ENCODE peak calls at places on chromosomes 4 and X, in eight cellular contexts. B, J, T, E, V, M, P and C are unnamed samples.

GRCh38 chrX:56248492-56248891 is 16.3 kb downstream of the KLF8 start:
- DNase-seq in J (no peak), P (peak), V (peak), B (peak), M (peak), E (peak), T (peak), C (peak)

GRCh38 chr4:176840166-176840565 is 47.4 kb upstream of the VEGFC start:
- DNase-seq in V (no peak), J (no peak), T (no peak), M (peak), B (no peak), P (no peak), E (no peak), C (no peak)

GRCh38 chrX:132837126-132837525 is 121.3 kb downstream of the HS6ST2 start:
- DNase-seq in E (no peak), V (no peak), J (no peak), P (no peak), M (no peak), T (no peak), B (no peak), C (no peak)

GRCh38 chr4:180465364-180465763 is 1777.8 kb upstream of the TENM3 start:
- DNase-seq in M (no peak), V (no peak), P (no peak), J (no peak), B (no peak), T (no peak), E (no peak), C (no peak)

GRCh38 chrX:151153086-151153485 is 23.3 kb upstream of the GPR50 start:
- DNase-seq in V (no peak), E (no peak), T (no peak), B (no peak), J (no peak), M (peak), P (no peak), C (peak)

GRCh38 chr4:145734576-145735329 is 54.8 kb downstream of the C4orf51 start:
- DNase-seq in B (peak), E (peak), J (peak), T (no peak), V (peak), M (peak), P (peak), C (no peak)

GRCh38 chr4:8168232-8168631 is 9.6 kb upstream of the ABLIM2 start:
- DNase-seq in E (no peak), V (no peak), T (no peak), J (no peak), M (no peak), P (no peak), B (no peak), C (no peak)

GRCh38 chr4:54525602-54526001 is 132.2 kb upstream of the KIT start:
- DNase-seq in T (no peak), B (no peak), P (no peak), J (no peak), V (no peak), E (no peak), M (peak), C (no peak)

GRCh38 chr4:121784975-121785374 is 16.1 kb upstream of the EXOSC9 start:
- DNase-seq in T (no peak), M (peak), B (no peak), J (no peak), V (no peak), E (peak), P (no peak), C (no peak)

GRCh38 chr4:9938933-9939332 is 82.4 kb downstream of the SLC2A9 start:
- DNase-seq in E (no peak), J (no peak), B (no peak), M (no peak), V (no peak), T (no peak), P (no peak), C (no peak)

GRCh38 chr4:15963568-15963967 is 593 bp upstream of the FGFBP2 start:
- DNase-seq in E (no peak), P (no peak), T (no peak), J (no peak), B (peak), M (no peak), V (no peak), C (no peak)

GRCh38 chrX:54639018-54639345 is 109.0 kb downstream of the GNL3L start:
- DNase-seq in B (no peak), V (no peak), M (no peak), J (no peak), E (no peak), P (no peak), T (no peak), C (no peak)

GRCh38 chrX:54641530-54641929 is 111.5 kb downstream of the GNL3L start:
- DNase-seq in T (no peak), J (no peak), M (no peak), B (no peak), P (no peak), V (no peak), E (no peak), C (no peak)

GRCh38 chrX:54640103-54640428 is 110.0 kb downstream of the GNL3L start:
- DNase-seq in E (no peak), P (no peak), B (no peak), T (no peak), M (no peak), J (no peak), V (no peak), C (no peak)

GRCh38 chrX:54640721-54641120 is 110.7 kb downstream of the GNL3L start:
- DNase-seq in T (no peak), B (no peak), P (no peak), J (no peak), M (no peak), E (no peak), V (no peak), C (no peak)

DNA sequence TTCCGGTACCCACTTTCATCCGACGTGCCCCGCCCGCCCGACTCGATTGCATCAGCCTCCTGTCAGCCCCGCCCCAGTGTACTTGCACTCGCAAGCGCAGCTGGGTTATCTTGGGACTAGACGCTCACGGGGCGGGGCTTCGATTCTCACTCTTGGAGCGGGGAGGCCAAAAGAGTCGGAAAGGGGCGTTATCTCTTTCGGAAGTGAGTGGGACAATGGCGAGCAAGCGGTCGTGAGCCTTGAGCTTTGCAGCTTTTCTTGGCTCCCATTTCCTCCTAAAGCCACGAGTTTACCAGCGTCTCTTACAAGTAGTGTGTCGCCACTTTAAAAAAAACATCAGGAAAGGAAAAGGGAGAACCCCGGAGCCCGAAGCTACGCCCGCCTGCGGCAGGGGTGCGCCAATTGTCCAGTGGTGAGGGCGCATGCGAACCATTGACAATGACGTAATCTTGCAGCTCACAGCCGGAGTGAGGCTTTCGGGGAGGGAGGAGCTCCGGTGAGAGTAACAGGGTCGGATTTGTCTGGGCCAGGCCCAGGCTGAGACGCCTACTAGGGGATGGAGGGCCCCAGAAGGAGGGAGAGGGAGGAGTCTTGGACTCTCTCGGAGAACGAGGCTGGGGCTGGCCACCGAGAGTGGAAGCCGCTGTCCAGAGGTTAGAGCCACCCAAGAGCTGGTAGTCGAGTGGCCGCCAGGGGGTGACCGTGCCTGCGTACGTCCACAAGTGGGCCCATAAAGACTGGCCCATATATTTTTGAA is 109.5 kb downstream of the GNL3L start:
- DNase-seq in V (peak), M (peak), B (peak), P (peak), E (peak), J (peak), T (peak), C (peak)
- TF ChIP-seq POLR2A in V (peak), M (peak), B (peak), P (peak), E (peak), J (no peak), T (no peak), C (peak)

DNA sequence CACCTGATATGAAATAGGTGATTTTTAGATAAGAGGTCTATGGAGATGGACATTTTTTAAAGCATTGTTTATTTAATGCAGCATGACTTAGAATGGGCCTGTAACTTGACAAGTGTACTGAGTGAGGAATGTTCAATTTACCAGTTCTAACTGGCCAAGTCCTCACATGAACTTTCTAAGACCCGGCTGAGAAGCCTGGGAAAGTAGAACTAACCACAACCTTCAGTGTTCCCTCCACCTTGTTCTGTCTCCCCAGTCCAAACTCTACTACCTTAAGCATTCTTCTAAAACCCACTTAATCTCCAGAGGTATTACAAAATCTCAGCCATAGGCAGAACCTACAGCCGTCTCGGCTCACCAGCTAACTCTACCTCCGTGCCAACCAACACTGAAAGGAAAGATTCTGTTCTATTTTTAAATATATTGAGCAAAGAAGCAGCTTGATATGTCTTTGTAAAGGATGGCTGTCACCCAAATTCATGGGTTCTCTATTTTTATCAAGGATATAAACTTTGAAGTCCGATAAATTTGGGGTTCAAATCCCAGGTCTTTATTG is 6.8 kb downstream of the PPARGC1A start:
- DNase-seq in P (no peak), B (no peak), M (no peak), V (no peak), E (no peak), J (no peak), T (no peak), C (no peak)
- TF ChIP-seq POLR2A in P (no peak), B (no peak), M (no peak), V (no peak), E (no peak), J (no peak), T (no peak), C (no peak)

GRCh38 chrX:149877636-149878035 is 3.3 kb upstream of the MAGEA8 start:
- DNase-seq in T (no peak), J (no peak), B (no peak), V (no peak), M (no peak), P (no peak), E (no peak), C (no peak)

GRCh38 chrX:149877157-149877556 is 3.8 kb upstream of the MAGEA8 start:
- DNase-seq in B (no peak), T (no peak), J (no peak), M (no peak), E (no peak), P (no peak), V (no peak), C (no peak)

DNA sequence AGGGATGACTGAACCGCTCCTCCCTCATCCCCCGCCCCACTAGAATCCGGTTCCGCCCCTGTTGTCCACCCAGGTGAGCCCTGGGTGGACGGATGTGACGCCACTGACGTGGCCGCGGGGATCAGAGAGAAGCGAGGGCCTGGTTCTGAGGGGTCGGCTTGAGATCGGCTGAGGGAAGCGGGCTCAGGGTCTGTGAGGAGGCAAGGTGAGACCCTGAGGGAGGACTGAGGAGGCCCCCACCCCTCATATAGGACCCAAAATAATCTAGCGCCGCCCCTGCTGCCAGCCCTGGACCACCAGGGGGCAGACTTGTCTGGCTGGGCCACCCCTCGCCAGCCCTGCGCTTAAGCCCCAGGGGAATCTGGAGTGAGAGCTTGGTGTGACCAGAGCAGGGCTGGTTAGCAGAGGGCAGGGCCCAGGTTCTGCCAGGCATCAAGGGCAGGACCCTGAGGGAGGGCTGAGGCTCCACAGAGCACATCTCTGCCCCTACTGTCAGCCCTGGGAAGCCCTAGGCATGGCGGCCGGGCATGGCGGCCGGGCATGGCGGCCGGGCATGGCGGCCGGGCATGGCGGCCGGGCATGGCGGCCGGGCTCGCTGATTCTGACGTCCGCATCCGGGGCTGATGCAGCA is at the start of gene MAGEA8:
- DNase-seq in P (no peak), T (peak), M (no peak), V (no peak), J (no peak), E (no peak), B (no peak), C (peak)
- TF ChIP-seq POLR2A in P (no peak), T (no peak), M (no peak), V (no peak), J (no peak), E (no peak), B (no peak), C (no peak)

GRCh38 chrX:2931155-2931554 is 2.0 kb upstream of the ARSD start:
- DNase-seq in M (no peak), V (no peak), E (no peak), B (no peak), T (no peak), P (no peak), J (no peak), C (no peak)

GRCh38 chrX:2928127-2928582 is 984 bp downstream of the ARSD start:
- DNase-seq in E (peak), B (peak), J (peak), V (peak), M (peak), P (peak), T (peak), C (no peak)

GRCh38 chrX:2926664-2927275 is 2.4 kb downstream of the ARSD start:
- DNase-seq in E (no peak), M (no peak), T (no peak), B (no peak), P (no peak), V (no peak), J (no peak), C (no peak)

GRCh38 chrX:2931612-2932011 is 2.5 kb upstream of the ARSD start:
- DNase-seq in J (no peak), T (no peak), M (no peak), B (no peak), P (no peak), E (no peak), V (no peak), C (no peak)

DNA sequence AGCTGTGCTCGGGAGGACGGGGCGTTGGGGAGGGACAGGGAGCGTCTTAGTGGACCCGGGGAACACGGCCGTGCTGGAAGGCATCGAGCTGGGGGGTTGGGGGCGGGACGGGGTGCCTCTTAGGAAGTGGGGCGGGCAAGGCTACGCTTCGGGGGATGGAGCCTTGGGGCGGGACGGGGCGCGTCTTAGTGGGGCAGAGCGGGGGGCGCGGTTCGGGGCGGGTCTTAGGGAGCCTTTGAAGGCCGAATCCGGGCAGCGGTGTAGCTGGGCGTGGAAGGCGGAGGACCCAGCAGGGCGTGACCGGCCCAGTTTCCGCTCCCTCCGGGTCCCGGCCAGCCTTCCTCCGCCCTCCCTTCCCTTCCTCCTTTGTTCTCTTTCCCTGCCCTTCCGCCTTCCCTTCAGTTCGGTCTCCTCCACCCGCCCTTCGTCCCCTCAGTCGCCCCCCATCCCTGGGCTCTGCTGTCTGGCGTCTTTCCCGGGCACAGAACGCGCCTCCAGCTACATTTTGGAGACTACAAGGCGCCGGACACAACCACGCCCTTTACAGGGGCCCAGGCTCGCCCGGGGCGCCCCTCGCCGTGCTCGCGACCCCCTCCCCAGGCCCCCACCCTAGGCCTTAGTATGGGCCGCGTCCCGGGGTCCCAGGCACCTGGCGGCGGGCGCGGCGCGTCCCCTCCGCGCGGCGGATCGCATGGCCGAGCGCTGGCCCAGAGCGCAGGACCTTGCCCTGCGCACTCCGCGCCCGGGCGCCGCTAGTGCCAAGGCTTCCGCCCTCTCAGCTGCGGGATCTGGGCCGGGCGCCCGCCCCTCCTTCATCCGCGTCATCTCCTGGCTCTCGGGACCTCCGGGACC is at the start of gene ARSD:
- DNase-seq in E (peak), T (peak), P (peak), M (peak), V (peak), B (peak), J (peak), C (peak)
- TF ChIP-seq POLR2A in E (peak), T (peak), P (peak), M (peak), V (peak), B (peak), J (no peak), C (no peak)